ENCODE peak calls at places on chromosome 6, in eight cellular contexts. U is HCT116, S is GM23248, Q is PC-3, G is MM.1S, I is hepatocyte, E is OCI-LY7, J is SK-N-SH. L is an unnamed sample.

GRCh38 chr6:15444881-15445280 is 199.0 kb downstream of the JARID2 start:
- DNase-seq in U (peak), S (no peak), Q (peak), G (no peak), I (no peak), E (peak), J (peak), L (no peak)

GRCh38 chr6:155264704-155265320 is 999 bp downstream of the CLDN20 start:
- DNase-seq in U (no peak), S (peak), Q (no peak), G (no peak), I (no peak), E (no peak), J (peak), L (no peak)

GRCh38 chr6:125747589-125748533 is 1.6 kb upstream of the HEY2 start:
- DNase-seq in U (no peak), S (peak), Q (no peak), G (peak), I (peak), E (peak), J (peak), L (peak)

GRCh38 chr6:106608080-106608668 is 21.1 kb downstream of the RTN4IP1 start:
- DNase-seq in U (peak), S (peak), Q (peak), G (peak), I (peak), E (peak), J (peak), L (peak)

GRCh38 chr6:105995403-105995699 is 90.8 kb upstream of the PRDM1 start:
- DNase-seq in U (no peak), S (no peak), Q (no peak), G (no peak), I (no peak), E (no peak), J (no peak), L (no peak)

GRCh38 chr6:37483917-37484785 is 15.5 kb downstream of the CCDC167 start:
- DNase-seq in U (no peak), S (peak), Q (peak), G (peak), I (peak), E (peak), J (peak), L (peak)

GRCh38 chr6:113361014-113361645 is 496.0 kb upstream of the MARCKS start:
- DNase-seq in U (peak), S (peak), Q (peak), G (no peak), I (no peak), E (no peak), J (no peak), L (no peak)

GRCh38 chr6:15200087-15200486 is 45.8 kb upstream of the JARID2 start:
- DNase-seq in U (no peak), S (no peak), Q (no peak), G (no peak), I (no peak), E (no peak), J (no peak), L (no peak)

GRCh38 chr6:107246972-107247615 is 131.8 kb upstream of the BEND3 start:
- DNase-seq in U (no peak), S (no peak), Q (no peak), G (no peak), I (peak), E (no peak), J (no peak), L (no peak)

GRCh38 chr6:32854376-32855178 is 585 bp downstream of the PSMB9 start:
- DNase-seq in U (no peak), S (peak), Q (no peak), G (peak), I (peak), E (peak), J (peak), L (no peak)

GRCh38 chr6:32852844-32853540 is 512 bp downstream of the TAP1 start:
- DNase-seq in U (no peak), S (peak), Q (peak), G (peak), I (peak), E (peak), J (peak), L (peak)

GRCh38 chr6:32853541-32854375 is at the start of the genes PSMB9 and TAP1:
- DNase-seq in U (peak), S (peak), Q (peak), G (peak), I (peak), E (peak), J (peak), L (peak)

GRCh38 chr6:32851025-32851424 is 2.5 kb downstream of the TAP1 start:
- DNase-seq in U (no peak), S (no peak), Q (no peak), G (no peak), I (no peak), E (no peak), J (no peak), L (no peak)

GRCh38 chr6:32852018-32852843 is 1.3 kb downstream of the TAP1 start:
- DNase-seq in U (no peak), S (peak), Q (peak), G (no peak), I (no peak), E (no peak), J (no peak), L (no peak)
- TF ChIP-seq EZH2phosphoT487 in U (no peak), S (no peak), Q (no peak), G (no peak), I (no peak), E (no peak), J (no peak), L (no peak)

DNA sequence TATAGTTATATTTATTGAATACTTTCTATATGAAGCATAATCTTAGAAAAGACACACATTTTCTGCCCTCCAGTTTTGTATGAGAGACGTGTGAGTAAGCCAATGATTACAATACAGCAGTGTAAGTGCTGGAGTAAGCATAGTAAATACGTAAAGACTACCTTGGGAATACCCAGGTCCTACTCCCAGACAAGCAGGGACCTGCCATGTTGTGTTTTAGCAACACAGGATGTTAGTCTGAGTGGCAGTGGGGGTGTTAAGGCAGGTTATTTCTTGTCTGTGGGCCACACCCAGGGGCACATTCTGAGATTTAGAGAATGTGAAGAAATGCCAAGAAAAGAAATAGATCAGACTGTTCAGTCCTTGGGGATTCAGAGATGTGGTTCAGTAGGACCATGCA is 34.3 kb upstream of the RNF144B start:
- DNase-seq in U (no peak), S (no peak), Q (no peak), G (no peak), I (no peak), E (no peak), J (no peak), L (no peak)
- TF ChIP-seq EZH2phosphoT487 in U (no peak), S (no peak), Q (no peak), G (no peak), I (no peak), E (no peak), J (no peak), L (no peak)

GRCh38 chr6:72822691-72823090 is 200.8 kb downstream of the KCNQ5 start:
- DNase-seq in U (no peak), S (no peak), Q (peak), G (no peak), I (no peak), E (no peak), J (no peak), L (no peak)

GRCh38 chr6:72824833-72825232 is 203.0 kb downstream of the KCNQ5 start:
- DNase-seq in U (no peak), S (no peak), Q (no peak), G (no peak), I (no peak), E (no peak), J (no peak), L (no peak)

GRCh38 chr6:72826744-72827438 is 205.0 kb downstream of the KCNQ5 start:
- DNase-seq in U (no peak), S (peak), Q (peak), G (no peak), I (no peak), E (no peak), J (no peak), L (no peak)

GRCh38 chr6:72826033-72826432 is 204.2 kb downstream of the KCNQ5 start:
- DNase-seq in U (no peak), S (peak), Q (peak), G (no peak), I (no peak), E (no peak), J (no peak), L (no peak)

GRCh38 chr6:72825265-72825918 is 203.5 kb downstream of the KCNQ5 start:
- DNase-seq in U (no peak), S (peak), Q (peak), G (no peak), I (no peak), E (no peak), J (no peak), L (no peak)
- TF ChIP-seq EZH2phosphoT487 in U (no peak), S (no peak), Q (no peak), G (no peak), I (no peak), E (no peak), J (no peak), L (no peak)

GRCh38 chr6:44332585-44332984 is 9.9 kb upstream of the SPATS1 start:
- DNase-seq in U (no peak), S (peak), Q (no peak), G (no peak), I (no peak), E (no peak), J (no peak), L (no peak)
- TF ChIP-seq EZH2phosphoT487 in U (no peak), S (no peak), Q (no peak), G (no peak), I (no peak), E (no peak), J (no peak), L (no peak)

GRCh38 chr6:140915001-140915950 is 1217.4 kb upstream of the GJE1 start:
- DNase-seq in U (no peak), S (no peak), Q (no peak), G (no peak), I (no peak), E (no peak), J (no peak), L (no peak)
- TF ChIP-seq EZH2phosphoT487 in U (no peak), S (no peak), Q (no peak), G (no peak), I (no peak), E (no peak), J (no peak), L (no peak)

DNA sequence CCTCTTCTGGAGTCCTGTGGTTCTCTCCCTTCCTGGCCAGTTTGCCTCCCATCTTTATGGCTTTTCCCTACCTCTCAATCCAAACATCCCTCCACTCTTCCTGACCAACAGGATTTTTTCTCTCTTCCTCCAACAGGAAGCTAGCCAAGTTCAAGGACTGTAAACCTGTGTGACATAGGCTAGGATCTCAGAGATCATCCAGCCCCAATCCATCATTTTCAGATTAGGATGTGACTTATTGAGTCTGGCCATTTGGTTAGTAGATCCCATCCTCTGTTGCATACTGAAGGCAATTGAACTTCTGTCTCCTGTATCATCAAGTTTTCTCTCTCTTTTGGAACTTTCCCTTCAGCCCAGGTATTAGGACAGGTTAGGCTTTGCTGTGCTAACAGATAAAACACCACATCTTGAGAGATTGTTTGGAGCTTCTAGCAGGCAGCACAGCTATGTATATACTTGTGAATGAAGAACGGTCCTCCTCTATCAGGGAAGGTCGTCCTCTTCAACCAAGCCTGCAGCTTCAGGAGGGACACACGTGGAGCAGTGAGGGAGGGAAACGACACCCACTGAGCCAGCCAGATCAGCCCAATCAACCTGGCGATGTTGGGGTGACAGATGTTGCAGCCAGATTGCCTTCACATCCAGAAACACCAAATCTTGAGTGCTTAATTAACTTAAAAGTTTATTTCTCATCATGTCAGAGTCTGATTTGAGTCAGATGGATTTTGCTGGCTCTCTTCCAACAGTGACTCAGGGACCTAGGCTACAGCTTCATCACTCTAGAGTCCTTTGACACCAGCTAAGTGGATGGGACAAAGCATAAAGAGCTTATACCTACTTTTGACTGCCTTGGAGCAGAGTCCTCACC is 106.8 kb downstream of the GJA10 start:
- DNase-seq in U (no peak), S (peak), Q (peak), G (no peak), I (no peak), E (no peak), J (no peak), L (no peak)
- TF ChIP-seq EZH2phosphoT487 in U (no peak), S (no peak), Q (no peak), G (no peak), I (no peak), E (no peak), J (no peak), L (no peak)

DNA sequence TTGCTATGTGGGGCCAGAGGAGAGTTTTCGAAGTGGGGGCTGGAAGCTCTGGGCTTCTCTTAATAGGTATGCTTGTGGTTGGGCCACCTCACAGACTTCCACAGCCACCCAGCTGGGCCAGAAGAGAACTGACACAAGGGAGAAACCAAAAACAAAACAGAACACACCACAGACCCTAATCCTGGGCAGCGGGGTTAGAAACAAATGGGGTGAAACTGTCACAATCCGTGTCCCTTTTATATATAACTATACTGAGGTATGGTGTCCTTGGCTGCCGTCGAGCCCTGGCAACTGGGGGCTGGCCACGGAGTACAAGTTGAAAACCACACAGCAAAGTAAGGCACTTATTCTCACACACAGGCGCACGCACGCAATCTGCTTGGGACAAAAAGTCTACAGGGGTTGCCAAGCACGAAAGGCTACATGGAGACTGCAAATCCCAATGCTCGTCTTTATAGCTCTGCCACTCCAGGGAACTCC is 78.3 kb downstream of the TRAM2 start:
- DNase-seq in U (no peak), S (no peak), Q (no peak), G (peak), I (no peak), E (peak), J (no peak), L (no peak)
- TF ChIP-seq EZH2phosphoT487 in U (no peak), S (no peak), Q (no peak), G (no peak), I (no peak), E (no peak), J (no peak), L (no peak)

L was measured in neural progenitor cell.